ENCODE peak calls at places on chromosomes 16 and 17, in ten cellular contexts. I is tibial artery, P is body of pancreas, J is H9, Y is fibroblast of the aortic adventitia, G is psoas muscle, O is A549, L is AG09319, A is GM12865, H is heart left ventricle. F is an unnamed sample.

GRCh38 chr16:69520800-69521602 is 44.8 kb upstream of the NFAT5 start:
- DNase-seq in I (no peak), P (no peak), J (no peak), Y (peak; percentile 46), G (no peak), O (no peak), L (no peak), A (peak; percentile 81), H (no peak), F (no peak)

GRCh38 chr17:47686276-47686635 is 7.7 kb upstream of the TBKBP1 start:
- DNase-seq in I (no peak), P (no peak), J (no peak), Y (no peak), G (no peak), O (no peak), L (peak; percentile 60), A (no peak), H (no peak), F (no peak)

GRCh38 chr16:29804455-29805231 is 1.7 kb upstream of the MAZ start:
- DNase-seq in I (peak; percentile 84), P (peak; percentile 55), J (no peak), Y (peak; percentile 47), G (peak; percentile 35), O (no peak), L (no peak), A (no peak), H (peak; percentile 87), F (no peak)

GRCh38 chr16:64092284-64092683 is 1029.6 kb downstream of the CDH11 start:
- DNase-seq in I (no peak), P (no peak), J (no peak), Y (peak; percentile 28), G (no peak), O (no peak), L (no peak), A (no peak), H (no peak), F (no peak)

GRCh38 chr16:81204794-81205680 is 33.5 kb upstream of the BCO1 start:
- DNase-seq in I (no peak), P (peak; percentile 34), J (no peak), Y (peak; percentile 83), G (no peak), O (peak; percentile 63), L (peak; percentile 27), A (peak; percentile 53), H (no peak), F (peak; percentile 29)

GRCh38 chr16:85994492-85995433 is 95.8 kb downstream of the IRF8 start:
- DNase-seq in I (no peak), P (no peak), J (no peak), Y (no peak), G (no peak), O (no peak), L (no peak), A (peak; percentile 68), H (no peak), F (no peak)

GRCh38 chr17:33523577-33523981 is 230.5 kb upstream of the ASIC2 start:
- DNase-seq in I (peak; percentile 73), P (peak; percentile 6), J (no peak), Y (no peak), G (peak; percentile 20), O (no peak), L (no peak), A (peak; percentile 66), H (no peak), F (no peak)

GRCh38 chr17:48457080-48457836 is 27.2 kb upstream of the SKAP1 start:
- DNase-seq in I (no peak), P (peak; percentile 64), J (peak; percentile 86), Y (peak; percentile 50), G (peak; percentile 56), O (peak; percentile 69), L (no peak), A (peak; percentile 81), H (peak; percentile 61), F (peak; percentile 75)

GRCh38 chr16:85515830-85516397 is 97.2 kb upstream of the GSE1 start:
- DNase-seq in I (no peak), P (peak; percentile 92), J (no peak), Y (no peak), G (no peak), O (no peak), L (no peak), A (no peak), H (no peak), F (no peak)

DNA sequence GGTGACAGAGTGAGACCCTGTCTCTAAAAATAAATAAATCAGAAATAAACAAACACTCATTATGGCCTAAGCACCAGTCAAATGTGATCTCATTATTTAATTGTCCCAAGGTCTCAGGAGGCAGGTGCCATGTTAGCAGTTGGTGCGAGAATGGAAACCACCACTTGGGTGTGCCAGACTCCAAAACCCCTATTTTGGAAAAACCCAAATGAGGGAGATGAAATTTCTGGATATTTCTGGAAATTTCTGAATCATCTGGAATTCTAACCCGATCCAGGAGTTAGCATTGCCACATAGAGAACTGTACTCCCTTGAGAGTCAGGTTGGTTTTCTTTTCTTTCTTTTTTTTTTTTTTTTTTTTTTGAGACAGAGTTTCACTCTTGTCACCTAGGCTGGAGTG is 264.0 kb downstream of the XYLT1 start:
- DNase-seq in I (no peak), P (no peak), J (no peak), Y (peak; percentile 46), G (no peak), O (no peak), L (no peak), A (no peak), H (no peak), F (no peak)
- TF ChIP-seq CTCF in I (no peak), P (no peak), J (peak; percentile 24), Y (peak; percentile 45), G (no peak), O (no peak), L (peak; percentile 19), A (no peak), H (no peak), F (no peak)

GRCh38 chr16:88558457-88559442 is 11.5 kb upstream of the ZC3H18 start:
- DNase-seq in I (no peak), P (peak; percentile 94), J (peak; percentile 65), Y (peak; percentile 70), G (peak; percentile 79), O (peak; percentile 69), L (no peak), A (peak; percentile 71), H (peak; percentile 88), F (peak; percentile 38)
- TF ChIP-seq CTCF in I (no peak), P (peak; percentile 54), J (peak; percentile 63), Y (peak; percentile 65), G (peak; percentile 47), O (peak; percentile 44), L (peak; percentile 38), A (peak; percentile 40), H (peak; percentile 55), F (peak; percentile 44)

DNA sequence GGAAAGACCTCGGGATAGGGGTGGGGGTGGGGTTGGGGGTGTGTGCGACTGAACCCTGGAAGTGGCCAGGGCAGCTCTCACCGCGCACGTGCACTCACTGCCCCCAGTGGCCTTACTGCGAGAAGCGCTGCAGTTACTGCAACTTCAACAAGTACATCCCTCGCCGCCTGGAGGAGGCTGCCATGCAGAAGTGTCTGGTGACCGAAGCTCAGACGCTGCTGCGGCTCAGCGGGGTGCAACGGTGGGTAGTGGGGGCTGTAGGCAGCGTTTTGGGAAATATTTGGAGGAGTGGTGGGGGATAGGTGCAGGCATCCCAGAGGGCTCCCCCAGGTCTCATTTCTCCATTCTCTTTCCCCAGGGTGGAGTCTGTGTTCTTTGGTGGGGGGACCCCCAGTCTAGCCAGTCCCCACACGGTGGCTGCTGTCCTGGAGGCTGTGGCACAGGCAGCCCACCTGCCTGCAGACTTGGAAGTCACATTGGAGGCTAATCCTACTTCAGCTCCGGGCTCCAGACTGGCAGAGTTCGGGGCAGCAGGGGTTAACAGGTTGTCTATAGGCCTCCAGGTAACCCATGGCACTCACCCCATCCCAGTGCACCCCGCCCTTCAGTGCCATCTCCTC is 972 bp downstream of the RSAD1 start:
- DNase-seq in I (peak; percentile 84), P (peak; percentile 85), J (peak; percentile 94), Y (peak; percentile 72), G (peak; percentile 82), O (peak; percentile 97), L (peak; percentile 54), A (peak; percentile 91), H (peak; percentile 84), F (peak; percentile 77)
- TF ChIP-seq CTCF in I (peak; percentile 25), P (peak; percentile 32), J (peak; percentile 67), Y (peak; percentile 69), G (peak; percentile 54), O (peak; percentile 23), L (peak; percentile 56), A (peak; percentile 59), H (peak; percentile 55), F (peak; percentile 42)

GRCh38 chr17:50956409-50956749 is 90.2 kb upstream of the TOB1 start:
- DNase-seq in I (no peak), P (no peak), J (no peak), Y (no peak), G (no peak), O (no peak), L (no peak), A (no peak), H (no peak), F (no peak)
- TF ChIP-seq CTCF in I (no peak), P (no peak), J (no peak), Y (no peak), G (no peak), O (no peak), L (no peak), A (no peak), H (no peak), F (no peak)

DNA sequence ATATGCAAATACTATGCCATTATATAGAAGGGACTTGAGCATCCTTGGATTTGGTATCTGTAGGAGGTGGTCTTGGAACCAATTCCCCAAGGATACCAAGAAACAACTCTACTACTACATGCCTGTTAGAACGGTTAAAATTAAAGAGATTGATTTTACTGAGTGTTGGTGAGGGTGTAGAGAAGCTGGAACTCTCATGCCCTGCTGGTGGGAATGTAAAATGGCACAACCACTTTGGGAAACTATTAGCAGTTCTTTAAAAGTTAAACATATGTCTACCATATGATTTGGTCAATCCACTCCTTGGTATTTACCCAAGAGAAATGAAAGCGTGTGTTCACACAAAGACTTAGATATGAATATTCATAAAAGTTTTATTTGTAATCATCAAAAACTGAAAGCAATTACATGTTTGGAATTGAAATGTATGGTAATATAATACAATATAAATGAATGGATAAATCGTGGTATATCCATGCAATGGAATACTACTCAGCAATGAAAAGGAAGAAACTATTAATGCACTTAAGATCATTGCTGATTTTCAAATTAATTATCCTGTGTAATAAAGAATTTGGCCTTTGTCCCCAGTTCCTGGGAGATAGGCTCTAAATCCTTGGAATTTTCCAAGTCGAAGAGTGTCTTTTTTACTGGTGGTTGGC is 7.8 kb downstream of the MFSD6L start:
- DNase-seq in I (no peak), P (no peak), J (peak; percentile 8), Y (no peak), G (no peak), O (no peak), L (no peak), A (no peak), H (no peak), F (no peak)
- TF ChIP-seq CTCF in I (no peak), P (no peak), J (peak; percentile 64), Y (peak; percentile 14), G (no peak), O (no peak), L (no peak), A (no peak), H (no peak), F (peak; percentile 58)